ENCODE peak calls at places on chromosomes 12 and 14, in nine cellular contexts. One of them, this sample, is unnamed.

GRCh38 chr12:2691340-2692111 is 103.2 kb upstream of the FKBP4 start:
- DNase-seq in SW480: peak; percentile 42
- DNase-seq in activated T-cell treated with anti-CD3 and anti-CD28 coated beads for 24 hours: peak; percentile 30
- DNase-seq in H7: peak; percentile 91
- DNase-seq in psoas muscle: no peak
- DNase-seq in A549: no peak
- DNase-seq in germinal center: peak; percentile 57
- DNase-seq in GM18507: peak; percentile 44
- DNase-seq in left ventricle myocardium inferior: no peak
- DNase-seq in this sample: no peak

GRCh38 chr12:2413999-2414792 is 361.4 kb downstream of the CACNA1C start:
- DNase-seq in SW480: no peak
- DNase-seq in activated T-cell treated with anti-CD3 and anti-CD28 coated beads for 24 hours: no peak
- DNase-seq in H7: no peak
- DNase-seq in psoas muscle: peak; percentile 7
- DNase-seq in A549: no peak
- DNase-seq in germinal center: no peak
- DNase-seq in GM18507: no peak
- DNase-seq in left ventricle myocardium inferior: no peak
- DNase-seq in this sample: peak; percentile 58

GRCh38 chr14:87992349-87992719 is 648 bp downstream of the GALC start:
- DNase-seq in SW480: no peak
- DNase-seq in activated T-cell treated with anti-CD3 and anti-CD28 coated beads for 24 hours: no peak
- DNase-seq in H7: peak; percentile 71
- DNase-seq in psoas muscle: peak; percentile 51
- DNase-seq in A549: peak; percentile 3
- DNase-seq in germinal center: no peak
- DNase-seq in GM18507: no peak
- DNase-seq in left ventricle myocardium inferior: no peak
- DNase-seq in this sample: no peak

GRCh38 chr12:132066345-132066685 is 77.8 kb downstream of the DDX51 start:
- DNase-seq in SW480: no peak
- DNase-seq in activated T-cell treated with anti-CD3 and anti-CD28 coated beads for 24 hours: peak; percentile 14
- DNase-seq in H7: no peak
- DNase-seq in psoas muscle: no peak
- DNase-seq in A549: no peak
- DNase-seq in germinal center: peak; percentile 50
- DNase-seq in GM18507: peak; percentile 39
- DNase-seq in left ventricle myocardium inferior: no peak
- DNase-seq in this sample: no peak

GRCh38 chr12:80282761-80283160 is 161.3 kb upstream of the PTPRQ start:
- DNase-seq in SW480: no peak
- DNase-seq in activated T-cell treated with anti-CD3 and anti-CD28 coated beads for 24 hours: no peak
- DNase-seq in H7: no peak
- DNase-seq in psoas muscle: no peak
- DNase-seq in A549: no peak
- DNase-seq in germinal center: no peak
- DNase-seq in GM18507: no peak
- DNase-seq in left ventricle myocardium inferior: no peak
- DNase-seq in this sample: no peak

GRCh38 chr14:54444701-54445100 is 3.5 kb upstream of the CNIH1 start:
- DNase-seq in SW480: no peak
- DNase-seq in activated T-cell treated with anti-CD3 and anti-CD28 coated beads for 24 hours: no peak
- DNase-seq in H7: no peak
- DNase-seq in psoas muscle: no peak
- DNase-seq in A549: no peak
- DNase-seq in germinal center: no peak
- DNase-seq in GM18507: no peak
- DNase-seq in left ventricle myocardium inferior: no peak
- DNase-seq in this sample: no peak

GRCh38 chr12:107241421-107241820 is 148.1 kb upstream of the CRY1 start:
- DNase-seq in SW480: no peak
- DNase-seq in activated T-cell treated with anti-CD3 and anti-CD28 coated beads for 24 hours: no peak
- DNase-seq in H7: no peak
- DNase-seq in psoas muscle: no peak
- DNase-seq in A549: no peak
- DNase-seq in germinal center: no peak
- DNase-seq in GM18507: no peak
- DNase-seq in left ventricle myocardium inferior: no peak
- DNase-seq in this sample: no peak

GRCh38 chr14:63895510-63895909 is 42.7 kb downstream of the SYNE2 start:
- DNase-seq in SW480: no peak
- DNase-seq in activated T-cell treated with anti-CD3 and anti-CD28 coated beads for 24 hours: no peak
- DNase-seq in H7: no peak
- DNase-seq in psoas muscle: no peak
- DNase-seq in A549: no peak
- DNase-seq in germinal center: no peak
- DNase-seq in GM18507: no peak
- DNase-seq in left ventricle myocardium inferior: no peak
- DNase-seq in this sample: no peak

GRCh38 chr12:66398931-66399625 is 96.8 kb downstream of the HELB start:
- DNase-seq in SW480: no peak
- DNase-seq in activated T-cell treated with anti-CD3 and anti-CD28 coated beads for 24 hours: no peak
- DNase-seq in H7: no peak
- DNase-seq in psoas muscle: peak; percentile 44
- DNase-seq in A549: no peak
- DNase-seq in germinal center: no peak
- DNase-seq in GM18507: no peak
- DNase-seq in left ventricle myocardium inferior: no peak
- DNase-seq in this sample: no peak

GRCh38 chr12:69087986-69088385 is 151.4 kb upstream of the CPSF6 start:
- DNase-seq in SW480: no peak
- DNase-seq in activated T-cell treated with anti-CD3 and anti-CD28 coated beads for 24 hours: no peak
- DNase-seq in H7: no peak
- DNase-seq in psoas muscle: no peak
- DNase-seq in A549: no peak
- DNase-seq in germinal center: no peak
- DNase-seq in GM18507: no peak
- DNase-seq in left ventricle myocardium inferior: no peak
- DNase-seq in this sample: no peak

GRCh38 chr12:108768591-108769500 is 37.5 kb upstream of the CORO1C start:
- DNase-seq in SW480: peak; percentile 46
- DNase-seq in activated T-cell treated with anti-CD3 and anti-CD28 coated beads for 24 hours: no peak
- DNase-seq in H7: peak; percentile 91
- DNase-seq in psoas muscle: no peak
- DNase-seq in A549: peak; percentile 71
- DNase-seq in germinal center: peak; percentile 74
- DNase-seq in GM18507: no peak
- DNase-seq in left ventricle myocardium inferior: peak; percentile 51
- DNase-seq in this sample: no peak

GRCh38 chr14:76115010-76115422 is 36.7 kb upstream of the GPATCH2L start:
- DNase-seq in SW480: no peak
- DNase-seq in activated T-cell treated with anti-CD3 and anti-CD28 coated beads for 24 hours: no peak
- DNase-seq in H7: peak; percentile 73
- DNase-seq in psoas muscle: no peak
- DNase-seq in A549: no peak
- DNase-seq in germinal center: no peak
- DNase-seq in GM18507: no peak
- DNase-seq in left ventricle myocardium inferior: no peak
- DNase-seq in this sample: no peak

GRCh38 chr12:117966511-117966910 is 2.3 kb downstream of the KSR2 start:
- DNase-seq in SW480: no peak
- DNase-seq in activated T-cell treated with anti-CD3 and anti-CD28 coated beads for 24 hours: no peak
- DNase-seq in H7: no peak
- DNase-seq in psoas muscle: no peak
- DNase-seq in A549: no peak
- DNase-seq in germinal center: no peak
- DNase-seq in GM18507: no peak
- DNase-seq in left ventricle myocardium inferior: no peak
- DNase-seq in this sample: no peak

GRCh38 chr12:76033116-76034001 is 1.8 kb upstream of the PHLDA1 start:
- DNase-seq in SW480: no peak
- DNase-seq in activated T-cell treated with anti-CD3 and anti-CD28 coated beads for 24 hours: no peak
- DNase-seq in H7: no peak
- DNase-seq in psoas muscle: no peak
- DNase-seq in A549: no peak
- DNase-seq in germinal center: no peak
- DNase-seq in GM18507: no peak
- DNase-seq in left ventricle myocardium inferior: no peak
- DNase-seq in this sample: no peak

GRCh38 chr12:257521-258321 is 4.9 kb downstream of the SLC6A13 start:
- DNase-seq in SW480: no peak
- DNase-seq in activated T-cell treated with anti-CD3 and anti-CD28 coated beads for 24 hours: no peak
- DNase-seq in H7: peak; percentile 16
- DNase-seq in psoas muscle: no peak
- DNase-seq in A549: no peak
- DNase-seq in germinal center: no peak
- DNase-seq in GM18507: no peak
- DNase-seq in left ventricle myocardium inferior: no peak
- DNase-seq in this sample: no peak

GRCh38 chr14:80468331-80469122 is 257.2 kb upstream of the DIO2 start:
- DNase-seq in SW480: no peak
- DNase-seq in activated T-cell treated with anti-CD3 and anti-CD28 coated beads for 24 hours: no peak
- DNase-seq in H7: no peak
- DNase-seq in psoas muscle: no peak
- DNase-seq in A549: peak; percentile 68
- DNase-seq in germinal center: no peak
- DNase-seq in GM18507: no peak
- DNase-seq in left ventricle myocardium inferior: no peak
- DNase-seq in this sample: no peak

GRCh38 chr12:80681287-80681686 is 26.1 kb upstream of the MYF6 start:
- DNase-seq in SW480: no peak
- DNase-seq in activated T-cell treated with anti-CD3 and anti-CD28 coated beads for 24 hours: no peak
- DNase-seq in H7: no peak
- DNase-seq in psoas muscle: no peak
- DNase-seq in A549: no peak
- DNase-seq in germinal center: no peak
- DNase-seq in GM18507: no peak
- DNase-seq in left ventricle myocardium inferior: no peak
- DNase-seq in this sample: no peak

GRCh38 chr14:104331871-104332605 is 193.7 kb downstream of the KIF26A start:
- DNase-seq in SW480: no peak
- DNase-seq in activated T-cell treated with anti-CD3 and anti-CD28 coated beads for 24 hours: no peak
- DNase-seq in H7: peak; percentile 72
- DNase-seq in psoas muscle: peak; percentile 40
- DNase-seq in A549: peak; percentile 23
- DNase-seq in germinal center: no peak
- DNase-seq in GM18507: no peak
- DNase-seq in left ventricle myocardium inferior: no peak
- DNase-seq in this sample: no peak

GRCh38 chr14:95156765-95157194 is 549 bp downstream of the DICER1 start:
- DNase-seq in SW480: peak; percentile 47
- DNase-seq in activated T-cell treated with anti-CD3 and anti-CD28 coated beads for 24 hours: peak; percentile 14
- DNase-seq in H7: peak; percentile 64
- DNase-seq in psoas muscle: peak; percentile 72
- DNase-seq in A549: peak; percentile 35
- DNase-seq in germinal center: peak; percentile 51
- DNase-seq in GM18507: peak; percentile 14
- DNase-seq in left ventricle myocardium inferior: peak; percentile 43
- DNase-seq in this sample: no peak

GRCh38 chr14:59055439-59056045 is 132.9 kb upstream of the DAAM1 start:
- DNase-seq in SW480: peak; percentile 49
- DNase-seq in activated T-cell treated with anti-CD3 and anti-CD28 coated beads for 24 hours: peak; percentile 9
- DNase-seq in H7: peak; percentile 34
- DNase-seq in psoas muscle: no peak
- DNase-seq in A549: peak; percentile 28
- DNase-seq in germinal center: peak; percentile 45
- DNase-seq in GM18507: peak; percentile 50
- DNase-seq in left ventricle myocardium inferior: no peak
- DNase-seq in this sample: peak; percentile 87

GRCh38 chr12:57212701-57213067 is 3.9 kb upstream of the NXPH4 start:
- DNase-seq in SW480: no peak
- DNase-seq in activated T-cell treated with anti-CD3 and anti-CD28 coated beads for 24 hours: no peak
- DNase-seq in H7: no peak
- DNase-seq in psoas muscle: no peak
- DNase-seq in A549: no peak
- DNase-seq in germinal center: no peak
- DNase-seq in GM18507: no peak
- DNase-seq in left ventricle myocardium inferior: no peak
- DNase-seq in this sample: no peak

GRCh38 chr12:49037111-49037946 is 18.8 kb upstream of the PRKAG1 start:
- DNase-seq in SW480: no peak
- DNase-seq in activated T-cell treated with anti-CD3 and anti-CD28 coated beads for 24 hours: no peak
- DNase-seq in H7: no peak
- DNase-seq in psoas muscle: no peak
- DNase-seq in A549: no peak
- DNase-seq in germinal center: no peak
- DNase-seq in GM18507: no peak
- DNase-seq in left ventricle myocardium inferior: no peak
- DNase-seq in this sample: no peak

GRCh38 chr12:75889214-75889613 is 142.4 kb downstream of the PHLDA1 start:
- DNase-seq in SW480: no peak
- DNase-seq in activated T-cell treated with anti-CD3 and anti-CD28 coated beads for 24 hours: no peak
- DNase-seq in H7: no peak
- DNase-seq in psoas muscle: no peak
- DNase-seq in A549: no peak
- DNase-seq in germinal center: no peak
- DNase-seq in GM18507: no peak
- DNase-seq in left ventricle myocardium inferior: no peak
- DNase-seq in this sample: peak; percentile 96

GRCh38 chr12:26839551-26839950 is 6.6 kb upstream of the ITPR2 start:
- DNase-seq in SW480: no peak
- DNase-seq in activated T-cell treated with anti-CD3 and anti-CD28 coated beads for 24 hours: no peak
- DNase-seq in H7: no peak
- DNase-seq in psoas muscle: no peak
- DNase-seq in A549: no peak
- DNase-seq in germinal center: no peak
- DNase-seq in GM18507: no peak
- DNase-seq in left ventricle myocardium inferior: no peak
- DNase-seq in this sample: no peak

GRCh38 chr12:40992158-40992557 is 196.0 kb upstream of the PDZRN4 start:
- DNase-seq in SW480: no peak
- DNase-seq in activated T-cell treated with anti-CD3 and anti-CD28 coated beads for 24 hours: no peak
- DNase-seq in H7: no peak
- DNase-seq in psoas muscle: no peak
- DNase-seq in A549: no peak
- DNase-seq in germinal center: no peak
- DNase-seq in GM18507: no peak
- DNase-seq in left ventricle myocardium inferior: no peak
- DNase-seq in this sample: no peak

GRCh38 chr12:2359725-2360629 is 307.2 kb downstream of the CACNA1C start:
- DNase-seq in SW480: no peak
- DNase-seq in activated T-cell treated with anti-CD3 and anti-CD28 coated beads for 24 hours: no peak
- DNase-seq in H7: no peak
- DNase-seq in psoas muscle: no peak
- DNase-seq in A549: no peak
- DNase-seq in germinal center: no peak
- DNase-seq in GM18507: no peak
- DNase-seq in left ventricle myocardium inferior: no peak
- DNase-seq in this sample: no peak

GRCh38 chr12:109947511-109947910 is 47.4 kb downstream of the TCHP start:
- DNase-seq in SW480: no peak
- DNase-seq in activated T-cell treated with anti-CD3 and anti-CD28 coated beads for 24 hours: no peak
- DNase-seq in H7: no peak
- DNase-seq in psoas muscle: no peak
- DNase-seq in A549: no peak
- DNase-seq in germinal center: no peak
- DNase-seq in GM18507: no peak
- DNase-seq in left ventricle myocardium inferior: no peak
- DNase-seq in this sample: peak; percentile 94

GRCh38 chr12:11885261-11886038 is 185.3 kb upstream of the BCL2L14 start:
- DNase-seq in SW480: peak; percentile 71
- DNase-seq in activated T-cell treated with anti-CD3 and anti-CD28 coated beads for 24 hours: no peak
- DNase-seq in H7: no peak
- DNase-seq in psoas muscle: no peak
- DNase-seq in A549: peak; percentile 80
- DNase-seq in germinal center: no peak
- DNase-seq in GM18507: no peak
- DNase-seq in left ventricle myocardium inferior: no peak
- DNase-seq in this sample: no peak

GRCh38 chr12:15522574-15523187 is 200.4 kb downstream of the PTPRO start:
- DNase-seq in SW480: peak; percentile 74
- DNase-seq in activated T-cell treated with anti-CD3 and anti-CD28 coated beads for 24 hours: no peak
- DNase-seq in H7: peak; percentile 9
- DNase-seq in psoas muscle: no peak
- DNase-seq in A549: peak; percentile 54
- DNase-seq in germinal center: no peak
- DNase-seq in GM18507: no peak
- DNase-seq in left ventricle myocardium inferior: no peak
- DNase-seq in this sample: peak; percentile 54

GRCh38 chr12:92403210-92404175 is 257.8 kb upstream of the BTG1 start:
- DNase-seq in SW480: no peak
- DNase-seq in activated T-cell treated with anti-CD3 and anti-CD28 coated beads for 24 hours: peak; percentile 60
- DNase-seq in H7: no peak
- DNase-seq in psoas muscle: no peak
- DNase-seq in A549: no peak
- DNase-seq in germinal center: no peak
- DNase-seq in GM18507: peak; percentile 15
- DNase-seq in left ventricle myocardium inferior: no peak
- DNase-seq in this sample: no peak

GRCh38 chr12:106984588-106985137 is 2.3 kb downstream of the MTERF2 start:
- DNase-seq in SW480: no peak
- DNase-seq in activated T-cell treated with anti-CD3 and anti-CD28 coated beads for 24 hours: peak; percentile 9
- DNase-seq in H7: no peak
- DNase-seq in psoas muscle: no peak
- DNase-seq in A549: no peak
- DNase-seq in germinal center: no peak
- DNase-seq in GM18507: no peak
- DNase-seq in left ventricle myocardium inferior: no peak
- DNase-seq in this sample: no peak